ENCODE peak calls at places on chromosomes 7 and 10, in ten cellular contexts. N, S, E, H, R, G, Q, I, J and K are unnamed samples.

GRCh38 chr7:107909445-107909844 is 18.5 kb downstream of the DLD start:
- DNase-seq in E (no peak), J (no peak), N (no peak), Q (no peak), G (no peak), R (no peak), I (no peak), H (no peak), S (no peak), K (no peak)

GRCh38 chr7:1562126-1562525 is 6.1 kb upstream of the TMEM184A start:
- DNase-seq in H (no peak), J (no peak), Q (no peak), R (no peak), S (no peak), I (no peak), E (no peak), N (no peak), G (no peak), K (no peak)

GRCh38 chr7:84589012-84589411 is 394.4 kb upstream of the SEMA3A start:
- DNase-seq in S (no peak), E (no peak), I (no peak), R (no peak), H (no peak), Q (no peak), G (peak; percentile 17), N (peak; percentile 41), J (no peak), K (no peak)

GRCh38 chr10:131656446-131656845 is 244.4 kb upstream of the PPP2R2D start:
- DNase-seq in J (no peak), Q (no peak), S (no peak), I (no peak), R (no peak), E (no peak), N (peak; percentile 80), G (no peak), H (no peak), K (no peak)

GRCh38 chr7:34806831-34807230 is 148.8 kb downstream of the NPSR1 start:
- DNase-seq in H (no peak), Q (no peak), N (no peak), I (no peak), S (no peak), G (no peak), E (no peak), J (no peak), R (no peak), K (no peak)

GRCh38 chr10:115975506-115975905 is 297.5 kb downstream of the GFRA1 start:
- DNase-seq in H (no peak), Q (no peak), J (no peak), I (no peak), R (no peak), G (no peak), S (no peak), N (no peak), E (no peak), K (no peak)

GRCh38 chr7:96400518-96400917 is 78.6 kb upstream of the SLC25A13 start:
- DNase-seq in G (peak; percentile 42), I (no peak), J (no peak), S (no peak), H (no peak), Q (no peak), E (no peak), R (no peak), N (no peak), K (no peak)

GRCh38 chr7:16484453-16485158 is 19.1 kb upstream of the SOSTDC1 start:
- DNase-seq in R (no peak), I (no peak), G (peak; percentile 54), S (no peak), Q (peak; percentile 60), H (no peak), N (no peak), J (peak; percentile 1), E (peak; percentile 80), K (no peak)

GRCh38 chr10:122962405-122962804 is 8.4 kb upstream of the C10orf88 start:
- DNase-seq in Q (no peak), I (no peak), N (no peak), S (no peak), J (no peak), H (no peak), G (no peak), E (no peak), R (no peak), K (no peak)

GRCh38 chr7:70710011-70710480 is 421.9 kb upstream of the GALNT17 start:
- DNase-seq in R (no peak), N (no peak), G (peak; percentile 78), Q (peak; percentile 65), S (no peak), E (peak; percentile 59), I (no peak), H (no peak), J (no peak), K (no peak)

GRCh38 chr7:44791278-44792219 is 4.9 kb upstream of the PPIA start:
- DNase-seq in S (no peak), R (no peak), I (no peak), G (no peak), Q (no peak), N (no peak), H (no peak), E (peak; percentile 59), J (peak; percentile 66), K (no peak)

GRCh38 chr10:131743190-131744151 is 157.3 kb upstream of the PPP2R2D start:
- DNase-seq in E (no peak), S (no peak), H (no peak), Q (no peak), G (no peak), R (no peak), N (no peak), I (no peak), J (no peak), K (peak; percentile 21)

GRCh38 chr7:157004050-157004838 is 6.2 kb downstream of the MNX1 start:
- DNase-seq in Q (no peak), E (peak; percentile 42), J (no peak), G (no peak), R (no peak), N (peak; percentile 69), I (no peak), S (peak; percentile 24), H (no peak), K (no peak)

GRCh38 chr7:85483205-85483604 is 296.3 kb upstream of the SEMA3D start:
- DNase-seq in S (no peak), I (no peak), R (no peak), Q (no peak), H (no peak), N (no peak), E (peak; percentile 55), J (peak; percentile 69), G (no peak), K (no peak)

GRCh38 chr10:7383442-7383841 is 27.4 kb downstream of the SFMBT2 start:
- DNase-seq in R (peak; percentile 31), I (no peak), Q (no peak), N (no peak), H (no peak), S (no peak), J (no peak), E (no peak), G (no peak), K (no peak)

GRCh38 chr7:98217623-98218582 is 6.7 kb downstream of the BHLHA15 start:
- DNase-seq in G (no peak), N (peak; percentile 78), R (no peak), I (no peak), Q (no peak), S (no peak), J (no peak), H (no peak), E (no peak), K (peak; percentile 96)

GRCh38 chr7:110975476-110975875 is 115.5 kb upstream of the LRRN3 start:
- DNase-seq in Q (no peak), I (no peak), J (no peak), N (no peak), H (no peak), E (no peak), R (no peak), S (no peak), G (no peak), K (no peak)

GRCh38 chr7:47681241-47681810 is 99.4 kb upstream of the TNS3 start:
- DNase-seq in G (no peak), E (no peak), Q (no peak), I (no peak), N (no peak), J (no peak), R (no peak), S (no peak), H (no peak), K (no peak)

GRCh38 chr10:99560277-99561126 is 27.8 kb downstream of the NKX2-3 start:
- DNase-seq in E (peak; percentile 60), I (no peak), Q (no peak), G (peak; percentile 67), S (peak; percentile 54), H (peak; percentile 7), R (peak; percentile 66), J (peak; percentile 36), N (peak; percentile 38), K (peak; percentile 56)

GRCh38 chr10:14235511-14235910 is 95.2 kb downstream of the FRMD4A start:
- DNase-seq in Q (no peak), J (no peak), N (no peak), G (no peak), E (no peak), I (no peak), H (no peak), S (no peak), R (no peak), K (no peak)